ENCODE peak calls at places on chromosomes 13 and 19, in nine cellular contexts. R is pancreas, Z is cardiac fibroblast, V is thoracic aorta, L is left lung, O is cardiac muscle cell, M is brain microvascular endothelial cell, I is ascending aorta, S is astrocyte of the cerebellum. T is an unnamed sample.

GRCh38 chr13:24306632-24307031 is 2.7 kb upstream of the C1QTNF9 start:
- DNase-seq in R (no peak), Z (peak; percentile 35), V (no peak), L (no peak), O (no peak), M (peak; percentile 5), I (no peak), S (no peak), T (peak; percentile 35)

GRCh38 chr19:51422053-51422448 is 4.6 kb upstream of the SIGLEC10 start:
- DNase-seq in R (peak; percentile 93), Z (peak; percentile 74), V (no peak), L (peak; percentile 90), O (peak; percentile 94), M (peak; percentile 72), I (peak; percentile 83), S (peak; percentile 6), T (peak; percentile 38)

GRCh38 chr13:46739447-46740125 is 57.4 kb downstream of the ESD start:
- DNase-seq in R (no peak), Z (no peak), V (no peak), L (no peak), O (no peak), M (no peak), I (no peak), S (no peak), T (no peak)

GRCh38 chr13:51714663-51715168 is 89.2 kb downstream of the DHRS12 start:
- DNase-seq in R (no peak), Z (peak; percentile 85), V (no peak), L (no peak), O (no peak), M (peak; percentile 77), I (no peak), S (no peak), T (peak; percentile 70)

GRCh38 chr13:45219123-45219891 is 18.5 kb upstream of the KCTD4 start:
- DNase-seq in R (no peak), Z (no peak), V (no peak), L (no peak), O (no peak), M (no peak), I (no peak), S (no peak), T (no peak)

GRCh38 chr19:14370169-14370998 is 10.9 kb upstream of the ADGRE5 start:
- DNase-seq in R (no peak), Z (no peak), V (no peak), L (no peak), O (no peak), M (no peak), I (no peak), S (no peak), T (no peak)

GRCh38 chr19:48991823-48992570 is 1.1 kb downstream of the GYS1 start:
- DNase-seq in R (no peak), Z (peak; percentile 83), V (peak; percentile 68), L (peak; percentile 80), O (peak; percentile 69), M (peak; percentile 77), I (peak; percentile 89), S (peak; percentile 58), T (peak; percentile 92)

GRCh38 chr13:85170372-85170771 is 628.8 kb downstream of the SLITRK6 start:
- DNase-seq in R (no peak), Z (no peak), V (no peak), L (no peak), O (no peak), M (no peak), I (no peak), S (no peak), T (no peak)

GRCh38 chr19:3361384-3362216 is 4.8 kb upstream of the NFIC start:
- DNase-seq in R (peak; percentile 57), Z (no peak), V (no peak), L (no peak), O (no peak), M (no peak), I (no peak), S (no peak), T (peak; percentile 27)

GRCh38 chr19:3358919-3359849 is 7.2 kb upstream of the NFIC start:
- DNase-seq in R (peak; percentile 89), Z (no peak), V (no peak), L (peak; percentile 69), O (peak; percentile 60), M (no peak), I (peak; percentile 81), S (no peak), T (peak; percentile 83)

GRCh38 chr19:3362217-3362907 is 4.0 kb upstream of the NFIC start:
- DNase-seq in R (no peak), Z (no peak), V (no peak), L (no peak), O (no peak), M (no peak), I (no peak), S (no peak), T (peak; percentile 5)

GRCh38 chr19:3359850-3360493 is 6.4 kb upstream of the NFIC start:
- DNase-seq in R (no peak), Z (no peak), V (no peak), L (no peak), O (peak; percentile 77), M (no peak), I (no peak), S (no peak), T (no peak)

DNA sequence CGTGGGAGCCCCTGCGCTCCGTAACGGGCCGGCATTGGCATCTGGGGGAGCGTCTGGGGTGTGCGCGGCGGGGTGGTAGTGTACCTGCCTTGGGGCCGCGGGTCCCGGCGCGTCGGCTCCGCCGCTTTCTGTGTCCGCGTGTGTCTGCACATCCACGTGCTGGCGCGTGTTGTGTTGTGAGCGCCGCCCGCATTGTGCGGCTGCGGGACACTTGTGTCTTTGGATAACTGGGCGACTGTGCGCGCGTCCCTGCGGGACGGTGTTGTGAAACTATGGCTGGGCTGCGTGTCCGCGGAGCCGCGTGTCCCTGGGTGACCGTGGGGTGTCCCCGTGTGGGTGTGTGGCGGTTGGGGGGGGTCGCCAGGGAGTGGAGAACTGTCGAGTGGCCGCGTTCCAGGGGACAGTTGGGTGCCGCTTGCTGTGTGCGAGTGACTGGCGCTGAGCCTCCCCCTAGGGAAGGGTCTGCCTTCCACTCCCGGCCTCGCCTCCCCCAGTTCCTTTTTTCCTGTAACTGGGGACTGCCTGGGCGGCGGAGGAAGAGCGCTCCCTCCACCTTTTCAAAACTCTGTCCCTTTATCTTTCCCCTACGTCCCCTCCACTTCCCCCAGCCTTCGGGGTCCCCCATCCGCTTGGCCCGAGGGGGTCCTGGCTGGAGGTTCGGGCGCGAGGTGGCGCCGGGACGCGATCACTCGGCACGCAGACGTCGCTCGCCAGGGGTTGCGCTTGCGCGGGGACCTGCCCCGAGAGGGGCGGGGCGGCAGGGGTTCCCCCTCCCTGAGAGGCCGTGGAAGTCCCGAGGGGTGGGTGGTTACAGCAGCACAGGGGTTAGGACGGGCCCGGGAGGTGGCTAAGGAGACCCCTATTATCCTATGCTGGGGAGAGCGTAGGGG is 5.6 kb upstream of the NFIC start:
- DNase-seq in R (peak; percentile 91), Z (peak; percentile 51), V (no peak), L (peak; percentile 74), O (peak; percentile 56), M (no peak), I (peak; percentile 83), S (no peak), T (no peak)
- TF ChIP-seq CTCF in R (no peak), Z (no peak), V (no peak), L (no peak), O (peak; percentile 2), M (no peak), I (no peak), S (no peak), T (peak; percentile 14)

GRCh38 chr19:3138268-3138667 is 2.4 kb downstream of the GNA15 start:
- DNase-seq in R (no peak), Z (no peak), V (no peak), L (no peak), O (no peak), M (no peak), I (no peak), S (no peak), T (no peak)

GRCh38 chr19:3136684-3137055 is 837 bp downstream of the GNA15 start:
- DNase-seq in R (no peak), Z (no peak), V (no peak), L (no peak), O (no peak), M (no peak), I (no peak), S (no peak), T (no peak)

GRCh38 chr19:3137139-3137538 is 1.3 kb downstream of the GNA15 start:
- DNase-seq in R (no peak), Z (no peak), V (no peak), L (no peak), O (no peak), M (no peak), I (no peak), S (no peak), T (peak; percentile 36)

GRCh38 chr19:3133793-3134116 is 2.1 kb upstream of the GNA15 start:
- DNase-seq in R (no peak), Z (no peak), V (no peak), L (no peak), O (no peak), M (no peak), I (no peak), S (no peak), T (no peak)

DNA sequence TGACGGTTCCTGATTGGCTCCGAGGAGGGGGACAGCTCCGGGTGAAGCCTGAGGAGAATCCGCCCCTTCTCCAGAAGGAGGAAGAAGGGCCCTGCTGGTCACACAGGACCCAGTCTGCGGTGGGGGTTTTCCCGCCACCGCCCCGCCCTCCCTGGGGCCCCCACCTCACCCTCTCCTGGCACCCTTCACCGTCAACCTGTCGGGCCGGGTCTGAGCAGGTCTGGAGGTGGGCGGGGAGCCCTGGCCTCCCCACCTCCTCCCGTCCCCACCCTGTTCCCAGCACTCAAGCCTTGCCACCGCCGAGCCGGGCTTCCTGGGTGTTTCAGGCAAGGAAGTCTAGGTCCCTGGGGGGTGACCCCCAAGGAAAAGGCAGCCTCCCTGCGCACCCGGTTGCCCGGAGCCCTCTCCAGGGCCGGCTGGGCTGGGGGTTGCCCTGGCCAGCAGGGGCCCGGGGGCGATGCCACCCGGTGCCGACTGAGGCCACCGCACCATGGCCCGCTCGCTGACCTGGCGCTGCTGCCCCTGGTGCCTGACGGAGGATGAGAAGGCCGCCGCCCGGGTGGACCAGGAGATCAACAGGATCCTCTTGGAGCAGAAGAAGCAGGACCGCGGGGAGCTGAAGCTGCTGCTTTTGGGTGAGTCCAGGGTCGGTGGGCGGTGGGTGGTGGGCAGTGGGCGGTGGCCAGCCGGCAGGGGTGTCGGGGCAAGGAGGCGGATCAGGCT is at the start of gene GNA15:
- DNase-seq in R (peak; percentile 63), Z (no peak), V (no peak), L (peak; percentile 77), O (no peak), M (no peak), I (no peak), S (no peak), T (no peak)
- H3K4me3 ChIP-seq in R (no peak within 1 kb of the TSS), Z (no peak within 1 kb of the TSS), V (peak within 1 kb of the TSS; percentile 65), L (peak within 1 kb of the TSS; percentile 25), O (no peak within 1 kb of the TSS), M (no peak within 1 kb of the TSS), I (peak within 1 kb of the TSS; percentile 26), S (no peak within 1 kb of the TSS), T (no peak within 1 kb of the TSS)

GRCh38 chr19:46691948-46692347 is 25.0 kb downstream of the PRKD2 start:
- DNase-seq in R (no peak), Z (no peak), V (no peak), L (no peak), O (no peak), M (no peak), I (no peak), S (no peak), T (no peak)
- TF ChIP-seq CTCF in R (no peak), Z (no peak), V (no peak), L (no peak), O (no peak), M (no peak), I (no peak), S (no peak), T (no peak)

GRCh38 chr19:46040125-46040524 is 677 bp downstream of the IGFL4 start:
- DNase-seq in R (no peak), Z (no peak), V (no peak), L (no peak), O (no peak), M (no peak), I (no peak), S (no peak), T (no peak)

GRCh38 chr19:46042252-46042883 is 1.6 kb upstream of the IGFL4 start:
- DNase-seq in R (no peak), Z (no peak), V (no peak), L (no peak), O (no peak), M (no peak), I (no peak), S (no peak), T (no peak)

GRCh38 chr19:46043519-46043918 is 2.7 kb upstream of the IGFL4 start:
- DNase-seq in R (no peak), Z (no peak), V (no peak), L (no peak), O (no peak), M (no peak), I (no peak), S (no peak), T (no peak)

GRCh38 chr19:46036745-46037126 is 4.1 kb downstream of the IGFL4 start:
- DNase-seq in R (no peak), Z (no peak), V (no peak), L (no peak), O (no peak), M (no peak), I (no peak), S (no peak), T (no peak)

GRCh38 chr19:46040952-46041500 is at the start of gene IGFL4:
- DNase-seq in R (no peak), Z (no peak), V (no peak), L (no peak), O (no peak), M (no peak), I (no peak), S (no peak), T (no peak)
- H3K4me3 ChIP-seq in R (no peak within 1 kb of the TSS), Z (no peak within 1 kb of the TSS), V (no peak within 1 kb of the TSS), L (no peak within 1 kb of the TSS), O (no peak within 1 kb of the TSS), M (no peak within 1 kb of the TSS), I (no peak within 1 kb of the TSS), S (no peak within 1 kb of the TSS), T (no peak within 1 kb of the TSS)

T was measured in foreskin fibroblast.